ENCODE peak calls at places on chromosomes 3 and 15, in eight cellular contexts. M, G, C, R, D, N, Y and W are unnamed samples.
A peak's percentile ranks its signal among the peaks of the same experiment; 100 is the strongest.

GRCh38 chr3:15974647-15975046 is 176.9 kb upstream of the ANKRD28 start:
- DNase-seq in M (no peak), G (no peak), C (no peak), R (no peak), D (no peak), N (no peak), Y (peak; percentile 48), W (no peak)

GRCh38 chr3:15271785-15272381 is 60.5 kb downstream of the SH3BP5 start:
- DNase-seq in M (peak; percentile 78), G (no peak), C (no peak), R (no peak), D (no peak), N (no peak), Y (no peak), W (no peak)

GRCh38 chr3:127734181-127734720 is 61.5 kb downstream of the ABTB1 start:
- DNase-seq in M (peak; percentile 61), G (no peak), C (no peak), R (no peak), D (no peak), N (no peak), Y (no peak), W (no peak)

GRCh38 chr15:23877502-23878412 is 190.7 kb upstream of the NDN start:
- DNase-seq in M (peak; percentile 73), G (no peak), C (peak; percentile 41), R (peak; percentile 1), D (no peak), N (no peak), Y (peak; percentile 69), W (peak; percentile 24)

GRCh38 chr3:46141807-46142206 is 66.3 kb downstream of the CCR1 start:
- DNase-seq in M (no peak), G (no peak), C (no peak), R (no peak), D (no peak), N (no peak), Y (no peak), W (no peak)

GRCh38 chr3:192038726-192039125 is 577.8 kb downstream of the PYDC2 start:
- DNase-seq in M (no peak), G (no peak), C (no peak), R (no peak), D (no peak), N (no peak), Y (no peak), W (no peak)

GRCh38 chr3:87733671-87734367 is 325.0 kb downstream of the CGGBP1 start:
- DNase-seq in M (no peak), G (no peak), C (no peak), R (no peak), D (no peak), N (peak; percentile 4), Y (no peak), W (no peak)

GRCh38 chr3:105013657-105014056 is 353.1 kb upstream of the ALCAM start:
- DNase-seq in M (no peak), G (no peak), C (no peak), R (no peak), D (no peak), N (no peak), Y (no peak), W (no peak)

GRCh38 chr3:48989126-48989795 is 780 bp upstream of the P4HTM start:
- DNase-seq in M (no peak), G (no peak), C (peak; percentile 10), R (no peak), D (peak; percentile 45), N (no peak), Y (no peak), W (no peak)

GRCh38 chr15:58306591-58307312 is 125.0 kb upstream of the LIPC start:
- DNase-seq in M (no peak), G (no peak), C (no peak), R (peak; percentile 37), D (no peak), N (no peak), Y (no peak), W (no peak)